ENCODE peak calls at places on chromosomes 7 and 10, in six cellular contexts. R is OCI-LY7; I is RWPE1; D is DND-41; V is endodermal cell; Z is CD4-positive, CD25-positive, alpha-beta regulatory T cell. H is an unnamed sample.

GRCh38 chr7:114508096-114508495 is 93.5 kb downstream of the FOXP2 start:
- DNase-seq in I (no peak), D (no peak), V (no peak), R (no peak), Z (no peak), H (no peak)

GRCh38 chr7:107321611-107322010 is 148.2 kb upstream of the GPR22 start:
- DNase-seq in I (no peak), V (no peak), D (no peak), Z (no peak), R (no peak), H (no peak)

GRCh38 chr7:149624006-149624405 is 126.4 kb upstream of the ZNF746 start:
- DNase-seq in V (peak), D (peak), Z (peak), R (peak), I (peak), H (no peak)

GRCh38 chr7:41328131-41328530 is 374.8 kb downstream of the INHBA start:
- DNase-seq in I (no peak), R (no peak), D (no peak), V (no peak), Z (no peak), H (no peak)

GRCh38 chr10:17062009-17062408 is 67.6 kb downstream of the CUBN start:
- DNase-seq in R (no peak), D (no peak), Z (no peak), I (peak), V (no peak), H (no peak)

GRCh38 chr7:100132697-100133137 is 6.0 kb downstream of the MBLAC1 start:
- DNase-seq in R (peak), Z (peak), I (peak), V (peak), D (peak), H (peak)

GRCh38 chr7:71784180-71784579 is 628.0 kb downstream of the CALN1 start:
- DNase-seq in R (no peak), Z (no peak), I (no peak), V (no peak), D (no peak), H (no peak)

GRCh38 chr10:122258136-122259074 is 12.7 kb upstream of the BTBD16 start:
- DNase-seq in V (peak), Z (no peak), R (no peak), D (no peak), I (no peak), H (no peak)

GRCh38 chr7:93031795-93032194 is 86.0 kb downstream of the SAMD9 start:
- DNase-seq in R (no peak), V (no peak), I (no peak), D (no peak), Z (no peak), H (no peak)

GRCh38 chr10:99346247-99346646 is 17.1 kb downstream of the CNNM1 start:
- DNase-seq in D (no peak), R (no peak), V (no peak), I (peak), Z (no peak), H (no peak)

GRCh38 chr10:102113956-102114857 is 6.0 kb downstream of the LDB1 start:
- DNase-seq in R (no peak), Z (no peak), V (peak), I (no peak), D (peak), H (no peak)

GRCh38 chr7:138116156-138116555 is 39.9 kb downstream of the AKR1D1 start:
- DNase-seq in Z (no peak), R (no peak), V (no peak), D (no peak), I (peak), H (no peak)

GRCh38 chr7:30658471-30659074 is 23.7 kb downstream of the CRHR2 start:
- DNase-seq in Z (no peak), I (no peak), D (peak), R (no peak), V (no peak), H (no peak)

GRCh38 chr7:96870934-96871333 is 134.4 kb upstream of the DLX6 start:
- DNase-seq in D (no peak), V (no peak), Z (no peak), I (peak), R (no peak), H (no peak)

GRCh38 chr7:128697301-128697905 is 25.3 kb downstream of the GARIN1A start:
- DNase-seq in I (peak), D (no peak), V (peak), Z (peak), R (peak), H (no peak)

GRCh38 chr10:8513155-8514147 is 459.0 kb downstream of the GATA3 start:
- DNase-seq in V (peak), Z (no peak), I (no peak), R (no peak), D (no peak), H (no peak)

GRCh38 chr10:100008142-100008522 is 1.6 kb downstream of the DNMBP start:
- DNase-seq in D (no peak), R (no peak), Z (no peak), I (no peak), V (no peak), H (no peak)

GRCh38 chr7:128166603-128167315 is 74.3 kb upstream of the LEP start:
- DNase-seq in D (no peak), R (no peak), V (peak), Z (no peak), I (peak), H (no peak)

GRCh38 chr10:132383026-132383565 is 13.9 kb upstream of the PWWP2B start:
- DNase-seq in Z (no peak), R (no peak), V (no peak), I (no peak), D (no peak), H (no peak)

GRCh38 chr10:118290471-118290995 is 51.6 kb downstream of the FAM204A start:
- DNase-seq in I (peak), D (no peak), R (no peak), V (no peak), Z (no peak), H (no peak)

GRCh38 chr10:125038637-125039036 is 96.7 kb downstream of the ZRANB1 start:
- DNase-seq in R (peak), V (peak), D (no peak), Z (no peak), I (no peak), H (peak)

GRCh38 chr7:115300228-115300870 is 378.5 kb downstream of the MDFIC start:
- DNase-seq in I (no peak), R (no peak), D (no peak), V (no peak), Z (no peak), H (no peak)

GRCh38 chr7:46775776-46776175 is 806.1 kb downstream of the TNS3 start:
- DNase-seq in D (no peak), V (no peak), Z (no peak), R (no peak), I (no peak), H (no peak)

GRCh38 chr7:91164948-91165845 is 99.0 kb upstream of the FZD1 start:
- DNase-seq in V (no peak), R (peak), I (peak), D (no peak), Z (no peak), H (no peak)

GRCh38 chr7:134874407-134874806 is 95.0 kb downstream of the CALD1 start:
- DNase-seq in D (no peak), R (no peak), V (no peak), I (no peak), Z (no peak), H (no peak)

GRCh38 chr10:127563718-127564553 is 14.8 kb downstream of the NPS start:
- DNase-seq in V (peak), D (peak), I (no peak), Z (peak), R (peak), H (peak)

GRCh38 chr7:150341263-150342118 is at the start of gene RARRES2:
- DNase-seq in Z (no peak), I (no peak), D (no peak), V (peak), R (no peak), H (no peak)

GRCh38 chr7:3943265-3943664 is 642.2 kb downstream of the SDK1 start:
- DNase-seq in V (no peak), R (no peak), I (no peak), D (no peak), Z (no peak), H (no peak)

GRCh38 chr10:133315847-133316246 is 7.1 kb downstream of the ZNF511 start:
- DNase-seq in D (no peak), V (peak), Z (no peak), I (no peak), R (peak), H (no peak)

GRCh38 chr10:67144554-67144953 is 218.7 kb downstream of the LRRTM3 start:
- DNase-seq in Z (no peak), I (no peak), R (no peak), V (no peak), D (no peak), H (no peak)

GRCh38 chr10:86944471-86944870 is 12.9 kb downstream of the MMRN2 start:
- DNase-seq in D (no peak), R (no peak), I (no peak), V (no peak), Z (peak), H (no peak)

GRCh38 chr7:73680501-73680900 is 2.8 kb downstream of the DNAJC30 start:
- DNase-seq in D (no peak), V (no peak), R (no peak), Z (no peak), I (no peak), H (no peak)
- H3K27ac ChIP-seq in D (no peak), V (no peak), R (no peak), Z (no peak), I (no peak), H (no peak)

GRCh38 chr10:71079761-71080380 is 132.5 kb upstream of the UNC5B start:
- DNase-seq in Z (no peak), V (peak), I (no peak), R (no peak), D (no peak), H (no peak)
- H3K27ac ChIP-seq in Z (no peak), V (no peak), I (no peak), R (no peak), D (no peak), H (no peak)

GRCh38 chr7:121187222-121187621 is 141.6 kb upstream of the WNT16 start:
- DNase-seq in I (no peak), D (no peak), V (no peak), Z (no peak), R (no peak), H (no peak)
- H3K27ac ChIP-seq in I (no peak), D (peak), V (no peak), Z (no peak), R (no peak), H (no peak)

DNA sequence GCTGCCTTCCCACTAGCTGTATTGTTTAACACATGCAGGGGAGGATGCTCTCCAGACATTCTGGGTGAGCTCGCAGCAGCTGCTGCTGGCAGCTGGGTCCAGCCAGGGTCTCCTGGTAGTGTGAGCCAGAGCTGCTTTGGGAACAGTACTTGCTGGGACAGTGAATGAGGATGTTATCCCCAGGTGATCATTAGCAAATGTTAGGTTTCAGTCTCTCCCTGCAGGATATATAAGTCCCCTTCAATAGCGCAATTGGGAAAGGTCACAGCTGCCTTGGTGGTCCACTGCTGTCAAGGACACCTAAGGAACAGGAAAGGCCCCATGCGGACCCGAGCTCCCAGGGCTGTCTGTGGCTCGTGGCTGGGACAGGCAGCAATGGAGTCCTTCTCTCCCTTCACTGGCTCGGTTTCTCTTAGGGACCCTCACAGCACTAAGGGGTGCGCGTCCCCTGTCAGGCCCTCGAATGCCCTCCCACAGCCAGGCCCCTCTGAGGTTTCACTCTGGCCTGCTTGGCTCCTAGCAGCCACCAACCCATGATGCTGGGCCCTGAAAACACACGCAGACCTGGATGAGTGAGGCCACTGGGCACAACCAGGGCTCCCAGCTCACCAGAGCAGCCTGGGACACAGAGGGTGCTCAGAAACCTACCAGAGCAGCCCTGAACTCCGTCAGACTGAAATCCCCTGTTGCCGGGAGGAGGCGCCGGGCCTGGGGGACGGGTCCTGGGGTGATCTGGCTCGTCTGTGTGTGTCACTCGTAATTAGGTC is 173.0 kb upstream of the LANCL2 start:
- DNase-seq in I (no peak), D (no peak), Z (no peak), V (peak), R (no peak), H (no peak)
- H3K27ac ChIP-seq in I (peak), D (no peak), Z (no peak), V (peak), R (no peak), H (no peak)

GRCh38 chr7:132576723-132577089 is 436 bp upstream of the PLXNA4 start:
- DNase-seq in R (no peak), V (no peak), I (no peak), Z (no peak), D (no peak), H (no peak)
- H3K27ac ChIP-seq in R (no peak), V (no peak), I (no peak), Z (no peak), D (no peak), H (no peak)

GRCh38 chr7:131164900-131165254 is 162.8 kb upstream of the MKLN1 start:
- DNase-seq in I (no peak), D (no peak), Z (no peak), V (no peak), R (no peak), H (no peak)
- H3K27ac ChIP-seq in I (peak), D (no peak), Z (no peak), V (no peak), R (no peak), H (no peak)

DNA sequence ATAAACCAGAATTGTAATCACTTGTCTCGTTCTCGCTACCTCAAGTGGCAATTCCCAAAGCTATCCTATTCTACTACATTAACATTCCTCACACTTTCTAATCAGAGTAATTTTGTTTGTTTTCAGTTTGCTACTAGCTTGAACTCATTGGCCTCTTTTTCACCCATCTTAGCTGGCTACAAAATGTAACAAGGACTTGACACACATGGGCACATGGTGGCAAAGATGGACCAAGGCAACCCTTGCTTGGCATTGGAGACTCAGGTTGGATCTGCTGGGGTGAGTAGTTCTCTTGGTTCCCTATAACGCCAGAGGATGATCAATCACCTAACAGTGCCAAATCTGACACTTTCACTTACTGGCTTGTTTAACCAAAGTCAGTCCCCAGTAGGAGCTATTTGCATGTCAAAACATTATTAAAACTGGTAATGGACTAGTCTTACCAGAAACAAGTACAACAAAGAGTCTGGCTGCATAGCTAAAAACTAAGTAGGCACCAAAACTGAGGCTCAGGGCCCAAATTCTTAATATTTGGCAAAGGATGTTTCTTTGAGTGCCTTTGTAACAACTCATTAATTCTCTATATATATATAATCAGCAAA is 1.9 kb downstream of the USP6NL start:
- DNase-seq in V (no peak), D (no peak), Z (no peak), I (no peak), R (peak), H (no peak)
- H3K27ac ChIP-seq in V (no peak), D (no peak), Z (no peak), I (no peak), R (peak), H (no peak)

DNA sequence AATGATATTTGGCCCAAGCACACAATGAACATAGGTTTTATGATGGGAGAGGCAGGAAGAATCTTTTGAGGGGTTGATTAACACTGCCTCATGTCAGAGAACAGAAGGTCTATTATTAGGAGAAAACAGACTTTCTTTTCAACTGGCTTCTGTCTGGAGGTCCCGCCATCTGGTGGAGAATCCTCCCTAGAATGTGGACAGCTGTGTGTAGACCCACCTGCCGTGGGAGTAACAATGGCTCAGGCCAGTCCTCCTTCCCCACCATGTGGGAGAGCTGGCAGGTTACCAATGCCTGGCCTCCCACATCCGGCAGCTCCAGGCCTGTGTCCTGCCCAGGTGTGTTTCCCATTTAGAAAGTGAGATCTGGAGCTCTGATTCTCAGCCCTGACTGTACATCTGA is 70.4 kb upstream of the AOAH start:
- DNase-seq in Z (no peak), D (peak), V (peak), R (no peak), I (no peak), H (no peak)
- H3K27ac ChIP-seq in Z (no peak), D (no peak), V (no peak), R (no peak), I (no peak), H (no peak)